ENCODE peak calls at places on chromosome 20, in four cellular contexts. E, O, H and N are unnamed samples.

GRCh38 chr20:15638781-15639180 is 934.5 kb downstream of the KIF16B start:
- DNase-seq in E (no peak), H (no peak), O (no peak), N (no peak)

GRCh38 chr20:23049933-23050838 is 714 bp upstream of the THBD start:
- DNase-seq in E (peak), H (peak), O (peak), N (no peak)

GRCh38 chr20:13458860-13459451 is 179.8 kb downstream of the TASP1 start:
- DNase-seq in E (no peak), O (peak), H (no peak), N (no peak)

GRCh38 chr20:22836877-22837276 is 198.2 kb upstream of the SSTR4 start:
- DNase-seq in H (no peak), E (no peak), O (no peak), N (no peak)

GRCh38 chr20:38061109-38061508 is 27.6 kb downstream of the RPRD1B start:
- DNase-seq in H (no peak), E (no peak), O (no peak), N (no peak)

GRCh38 chr20:36043447-36043846 is 75.1 kb downstream of the CNBD2 start:
- DNase-seq in E (no peak), H (no peak), O (no peak), N (no peak)

GRCh38 chr20:48606117-48606840 is 221.5 kb downstream of the PREX1 start:
- DNase-seq in O (no peak), E (no peak), H (no peak), N (no peak)

GRCh38 chr20:24657878-24658620 is 188.6 kb downstream of the SYNDIG1 start:
- DNase-seq in E (no peak), H (no peak), O (no peak), N (no peak)

GRCh38 chr20:13478366-13478765 is 160.4 kb downstream of the TASP1 start:
- DNase-seq in E (no peak), H (no peak), O (no peak), N (no peak)

GRCh38 chr20:1369970-1370369 is 22.9 kb downstream of the FKBP1A start:
- DNase-seq in E (no peak), O (no peak), H (no peak), N (no peak)

GRCh38 chr20:59123677-59124060 is 40.0 kb upstream of the ZNF831 start:
- DNase-seq in O (no peak), E (no peak), H (no peak), N (no peak)

GRCh38 chr20:24007073-24007595 is 18.6 kb upstream of the GGTLC1 start:
- DNase-seq in E (no peak), O (no peak), H (no peak), N (no peak)

GRCh38 chr20:41048475-41049242 is 20.0 kb downstream of the TOP1 start:
- DNase-seq in E (no peak), H (no peak), O (no peak), N (no peak)

GRCh38 chr20:31857861-31858835 is 12.2 kb downstream of the DUSP15 start:
- DNase-seq in E (no peak), O (no peak), H (no peak), N (no peak)

GRCh38 chr20:1184638-1185315 is at the start of gene TMEM74B:
- DNase-seq in O (peak), H (no peak), E (no peak), N (no peak)

GRCh38 chr20:59207742-59208357 is 44.2 kb downstream of the ZNF831 start:
- DNase-seq in H (peak), E (peak), O (peak), N (no peak)

GRCh38 chr20:59305898-59306640 is 5.7 kb downstream of the EDN3 start:
- DNase-seq in O (no peak), E (no peak), H (no peak), N (no peak)

GRCh38 chr20:32742322-32743236 is 688 bp downstream of the COMMD7 start:
- DNase-seq in E (no peak), O (no peak), H (no peak), N (no peak)

GRCh38 chr20:38094373-38094775 is 60.8 kb downstream of the RPRD1B start:
- DNase-seq in O (no peak), H (peak), E (no peak), N (no peak)

GRCh38 chr20:45341939-45342862 is 6.0 kb downstream of the SDC4 start:
- DNase-seq in E (peak), H (peak), O (peak), N (no peak)

GRCh38 chr20:61753196-61753942 is 312.3 kb downstream of the TAF4 start:
- DNase-seq in E (no peak), H (no peak), O (no peak), N (no peak)

GRCh38 chr20:37179671-37180524 is 550 bp upstream of the MROH8 start:
- DNase-seq in O (no peak), H (no peak), E (no peak), N (no peak)

GRCh38 chr20:5061209-5061608 is 58.5 kb downstream of the PCNA start:
- DNase-seq in H (no peak), E (peak), O (no peak), N (no peak)

GRCh38 chr20:1567392-1568165 is 10.1 kb upstream of the SIRPD start:
- DNase-seq in E (no peak), O (no peak), H (no peak), N (no peak)

GRCh38 chr20:19727251-19727847 is 30.7 kb upstream of the RIN2 start:
- DNase-seq in O (no peak), H (no peak), E (no peak), N (no peak)

GRCh38 chr20:31497838-31498540 is 16.3 kb upstream of the HM13 start:
- DNase-seq in O (no peak), H (peak), E (no peak), N (no peak)

GRCh38 chr20:6265204-6265904 is 142.5 kb upstream of the FERMT1 start:
- DNase-seq in O (no peak), E (no peak), H (peak), N (no peak)
- TF ChIP-seq CTCF in O (no peak), E (peak), H (peak), N (peak)

GRCh38 chr20:18019068-18019467 is 38.6 kb downstream of the OVOL2 start:
- DNase-seq in E (peak), O (peak), H (no peak), N (no peak)
- TF ChIP-seq CTCF in E (peak), O (peak), H (no peak), N (peak)

DNA sequence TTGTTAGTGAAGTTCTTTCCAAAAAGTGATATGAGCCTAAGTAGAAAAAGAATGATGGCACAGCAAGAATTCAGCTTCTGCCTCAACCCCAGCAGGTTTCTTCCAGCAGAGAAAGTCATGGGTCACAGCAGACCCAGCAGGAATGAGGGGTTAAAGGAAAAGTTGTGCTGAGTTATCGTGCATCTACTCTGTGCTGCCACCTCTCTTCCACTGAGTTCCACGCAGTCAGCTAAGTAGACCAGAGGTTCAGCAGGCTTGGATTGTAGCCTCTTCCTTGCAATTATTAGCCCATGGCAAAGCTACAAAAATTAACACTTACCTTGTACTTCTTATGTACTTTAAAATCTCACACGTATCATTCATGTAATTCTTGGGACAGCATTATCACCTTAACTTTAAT is 510.8 kb downstream of the PTPRT start:
- DNase-seq in E (peak), O (no peak), H (no peak), N (no peak)
- TF ChIP-seq CTCF in E (peak), O (no peak), H (peak), N (no peak)

GRCh38 chr20:47141350-47141921 is 215.1 kb downstream of the ZMYND8 start:
- DNase-seq in O (no peak), E (no peak), H (no peak), N (no peak)
- TF ChIP-seq CTCF in O (no peak), E (no peak), H (no peak), N (no peak)

DNA sequence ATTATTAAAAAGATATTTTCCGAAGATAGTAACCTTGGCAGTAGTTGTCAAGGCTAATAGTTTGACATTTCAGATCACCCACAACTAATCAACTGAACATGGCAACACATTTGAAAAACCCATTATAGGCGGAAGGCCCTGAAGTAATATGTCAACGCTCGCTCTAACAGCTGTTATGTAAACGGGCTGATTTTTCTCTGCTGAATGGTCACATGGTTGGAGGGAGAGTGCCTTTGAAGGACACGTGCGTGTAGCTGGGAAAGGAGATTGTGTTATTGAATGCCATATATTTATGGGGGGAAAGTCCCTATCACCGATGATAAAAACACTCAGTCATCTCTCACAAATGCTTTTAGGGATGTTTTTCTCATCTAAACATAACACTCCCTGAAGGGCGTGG is 160.0 kb upstream of the RALGAPA2 start:
- DNase-seq in O (no peak), E (no peak), H (no peak), N (no peak)
- TF ChIP-seq CTCF in O (no peak), E (no peak), H (no peak), N (no peak)

GRCh38 chr20:46348231-46348803 is 40.0 kb upstream of the CDH22 start:
- DNase-seq in H (no peak), E (peak), O (peak), N (no peak)
- TF ChIP-seq CTCF in H (no peak), E (no peak), O (no peak), N (peak)

DNA sequence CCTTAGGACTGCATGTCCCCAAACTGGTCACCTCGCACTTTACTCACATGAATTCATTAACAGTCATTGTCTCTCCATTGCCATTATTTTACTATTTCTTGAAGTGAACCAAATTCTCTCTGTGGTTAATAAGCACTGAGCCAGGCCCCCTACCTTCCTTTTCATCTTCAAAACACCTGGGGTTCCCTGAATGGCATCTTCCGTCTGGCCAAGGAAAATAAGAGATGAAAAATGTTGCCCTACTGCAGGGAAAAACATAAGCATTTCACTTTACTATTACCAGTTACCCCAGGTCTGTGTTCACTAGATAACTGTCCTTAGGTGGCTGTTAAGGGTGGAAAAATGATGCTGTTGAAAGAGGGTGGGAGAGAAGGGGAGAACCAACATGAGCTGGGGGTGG is 10.0 kb upstream of the NKX2-2 start:
- DNase-seq in H (no peak), E (no peak), O (no peak), N (no peak)
- TF ChIP-seq CTCF in H (no peak), E (no peak), O (no peak), N (no peak)

DNA sequence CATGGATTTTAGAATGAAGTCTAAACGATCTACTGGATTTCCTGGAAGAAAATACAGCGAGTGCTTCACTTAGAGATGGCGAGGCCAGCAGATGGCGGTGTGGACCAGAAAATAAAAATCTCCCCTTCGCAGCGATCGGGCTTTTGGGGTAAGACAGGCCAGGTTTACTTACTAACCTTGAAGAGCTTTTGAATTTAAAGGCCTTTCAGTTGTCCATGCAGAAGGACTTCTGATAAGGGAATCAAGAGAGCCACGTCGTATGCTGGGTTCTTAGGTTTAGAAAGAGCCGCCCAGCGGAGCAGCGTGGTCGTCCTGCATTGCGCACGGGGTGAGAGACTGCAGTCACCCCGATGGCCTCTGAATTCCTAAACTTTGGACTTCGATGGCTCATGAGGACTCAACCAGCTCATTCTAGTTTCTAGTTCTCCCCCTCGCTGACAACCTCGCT is 125.2 kb upstream of the RALGAPA2 start:
- DNase-seq in E (peak), O (peak), H (peak), N (no peak)
- TF ChIP-seq CTCF in E (peak), O (peak), H (peak), N (peak)

DNA sequence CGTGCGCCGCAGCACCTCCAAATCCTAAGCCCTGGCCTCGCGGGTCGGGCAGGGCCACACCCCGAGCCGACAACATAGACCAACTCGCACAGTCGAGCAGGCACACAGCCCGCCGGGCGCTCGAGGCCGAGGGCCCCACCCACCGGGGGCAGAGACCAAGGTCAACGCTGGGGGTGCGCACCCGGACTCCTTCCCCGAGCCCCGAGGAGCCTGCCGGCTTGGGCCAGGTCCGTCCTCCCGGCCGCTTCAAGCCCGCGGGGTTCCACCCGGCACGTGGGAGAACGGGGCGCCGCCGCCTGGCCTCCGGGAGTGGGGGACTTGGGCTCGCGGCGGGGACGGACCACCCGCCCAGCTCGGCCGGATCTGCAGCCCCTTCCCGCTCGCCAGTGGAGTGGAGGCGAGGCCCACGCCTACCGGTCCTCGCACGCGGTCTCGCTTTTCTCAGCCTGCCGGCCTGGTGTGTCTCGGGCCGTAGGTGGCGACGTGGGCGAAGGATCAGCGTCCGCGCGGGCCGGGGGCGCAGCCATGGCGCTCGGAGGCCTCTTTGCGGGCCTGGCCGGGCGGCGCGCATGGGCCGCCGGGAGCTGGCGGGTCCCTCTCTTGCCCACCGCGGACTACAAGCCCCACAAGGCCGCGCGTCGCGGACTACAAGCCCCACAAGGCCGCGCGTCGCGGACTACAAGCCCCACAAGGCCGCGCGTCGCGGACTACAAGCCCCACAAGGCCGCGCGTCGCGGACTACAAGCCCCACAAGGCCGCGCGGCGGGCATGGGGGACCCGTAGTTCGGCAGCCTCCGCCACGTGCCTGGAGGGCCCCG is at the start of gene UCKL1:
- DNase-seq in E (peak), H (peak), O (peak), N (peak)
- TF ChIP-seq CTCF in E (no peak), H (no peak), O (no peak), N (no peak)

GRCh38 chr20:21238818-21239530 is 64.2 kb upstream of the XRN2 start:
- DNase-seq in E (no peak), H (no peak), O (no peak), N (no peak)

GRCh38 chr20:21238400-21238799 is 64.7 kb upstream of the XRN2 start:
- DNase-seq in O (no peak), H (no peak), E (no peak), N (no peak)

GRCh38 chr20:21237956-21238355 is 65.2 kb upstream of the XRN2 start:
- DNase-seq in H (no peak), O (no peak), E (no peak), N (no peak)

GRCh38 chr20:21241400-21241799 is 61.7 kb upstream of the XRN2 start:
- DNase-seq in O (no peak), E (no peak), H (no peak), N (no peak)

DNA sequence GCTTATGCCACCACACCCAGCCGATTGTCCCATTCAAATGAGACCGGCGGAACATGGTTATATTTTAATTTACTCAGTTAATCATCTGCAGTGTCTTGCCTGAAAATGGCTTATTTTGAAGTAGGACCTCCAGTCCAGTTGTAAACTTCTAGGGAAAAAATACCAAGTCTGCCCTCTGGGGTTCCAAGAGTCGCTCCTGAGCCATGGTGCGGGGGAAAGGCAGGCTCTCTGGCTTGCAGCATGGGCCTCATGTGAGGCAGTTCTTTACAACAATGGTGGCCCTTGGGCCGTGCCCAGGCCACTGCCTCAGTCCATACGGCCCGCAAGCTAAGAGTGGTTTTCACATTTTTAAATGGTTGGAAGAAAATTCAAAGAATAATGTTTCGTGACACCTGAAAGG is 62.7 kb upstream of the XRN2 start:
- DNase-seq in E (no peak), O (no peak), H (no peak), N (no peak)
- TF ChIP-seq CTCF in E (peak), O (peak), H (no peak), N (no peak)